ENCODE peak calls at places on chromosomes 13 and 19, in five cellular contexts. C, V, J, D and O are unnamed samples.

GRCh38 chr13:24746618-24747247 is 17.2 kb upstream of the RNF17 start:
- DNase-seq in C (no peak), V (peak), J (no peak), D (peak), O (no peak)

GRCh38 chr13:76758257-76758656 is 127.9 kb downstream of the KCTD12 start:
- DNase-seq in C (no peak), V (no peak), J (no peak), D (no peak), O (no peak)

GRCh38 chr19:5534787-5535586 is 32.8 kb downstream of the TINCR start:
- DNase-seq in C (no peak), V (no peak), J (peak), D (no peak), O (no peak)

GRCh38 chr19:4352701-4353121 is 9.3 kb downstream of the MPND start:
- DNase-seq in C (peak), V (peak), J (no peak), D (peak), O (no peak)

GRCh38 chr13:42274386-42275097 is 2.6 kb downstream of the AKAP11 start:
- DNase-seq in C (no peak), V (no peak), J (no peak), D (no peak), O (no peak)

GRCh38 chr19:11261902-11262839 is at the start of gene DOCK6:
- DNase-seq in C (peak), V (peak), J (peak), D (peak), O (no peak)

GRCh38 chr19:54254195-54254906 is 2.7 kb downstream of the LILRB5 start:
- DNase-seq in C (no peak), V (no peak), J (no peak), D (no peak), O (no peak)

GRCh38 chr19:6278740-6279619 is 795 bp downstream of the MLLT1 start:
- DNase-seq in C (no peak), V (no peak), J (peak), D (no peak), O (no peak)

GRCh38 chr13:102452831-102453230 is 51.0 kb upstream of the FGF14 start:
- DNase-seq in C (no peak), V (no peak), J (no peak), D (no peak), O (no peak)

GRCh38 chr19:44620667-44621066 is 7.3 kb downstream of the IGSF23 start:
- DNase-seq in C (no peak), V (no peak), J (no peak), D (no peak), O (no peak)

GRCh38 chr13:23674795-23675640 is 104.8 kb downstream of the TNFRSF19 start:
- DNase-seq in C (no peak), V (no peak), J (no peak), D (no peak), O (no peak)

GRCh38 chr19:13089139-13089856 is 13.4 kb downstream of the LYL1 start:
- DNase-seq in C (no peak), V (no peak), J (no peak), D (peak), O (no peak)

GRCh38 chr13:26075498-26075897 is 23.7 kb upstream of the SHISA2 start:
- DNase-seq in C (no peak), V (no peak), J (no peak), D (peak), O (no peak)

GRCh38 chr19:53879145-53880037 is 2.6 kb upstream of the PRKCG start:
- DNase-seq in C (peak), V (peak), J (peak), D (peak), O (no peak)

GRCh38 chr13:110826861-110827672 is 87.8 kb downstream of the ANKRD10 start:
- DNase-seq in C (no peak), V (no peak), J (no peak), D (no peak), O (no peak)

GRCh38 chr13:21929400-21929799 is 258.5 kb downstream of the FGF9 start:
- DNase-seq in C (peak), V (no peak), J (no peak), D (peak), O (peak)

GRCh38 chr13:91087276-91087675 is 260.2 kb upstream of the MIR17HG start:
- DNase-seq in C (no peak), V (no peak), J (no peak), D (peak), O (no peak)

GRCh38 chr19:35288331-35288730 is 3.6 kb upstream of the MAG start:
- DNase-seq in C (no peak), V (no peak), J (no peak), D (no peak), O (no peak)

GRCh38 chr19:35776102-35776788 is 881 bp downstream of the ARHGAP33 start:
- DNase-seq in C (no peak), V (no peak), J (no peak), D (peak), O (no peak)

GRCh38 chr13:76792680-76793334 is 93.4 kb downstream of the KCTD12 start:
- DNase-seq in C (peak), V (no peak), J (no peak), D (no peak), O (no peak)

GRCh38 chr19:1245884-1246816 is 2.2 kb upstream of the MIDN start:
- DNase-seq in C (peak), V (no peak), J (peak), D (peak), O (no peak)